ENCODE peak calls at places on chromosomes 5 and 9, in nine cellular contexts. T is neural crest cell, Z is fibroblast of lung, Q is uterus, G is GM12878, A is endothelial cell, M is fibroblast of mammary gland, I is GM13977, J is heart left ventricle. F is an unnamed sample.

GRCh38 chr5:39191216-39191615 is 28.1 kb downstream of the FYB1 start:
- DNase-seq in T (no peak), Z (no peak), Q (no peak), G (no peak), A (no peak), M (no peak), I (no peak), J (no peak), F (peak; percentile 41)

GRCh38 chr5:139384591-139385051 is 1.5 kb upstream of the SLC23A1 start:
- DNase-seq in T (no peak), Z (no peak), Q (no peak), G (no peak), A (no peak), M (no peak), I (no peak), J (no peak), F (no peak)

GRCh38 chr9:4084440-4084818 is 215.4 kb downstream of the GLIS3 start:
- DNase-seq in T (no peak), Z (peak; percentile 58), Q (peak; percentile 36), G (no peak), A (no peak), M (peak; percentile 55), I (no peak), J (peak; percentile 45), F (no peak)

GRCh38 chr9:88994820-88995180 is 3.5 kb downstream of the S1PR3 start:
- DNase-seq in T (no peak), Z (peak; percentile 71), Q (no peak), G (no peak), A (no peak), M (peak; percentile 72), I (no peak), J (no peak), F (no peak)

GRCh38 chr5:119220576-119221197 is 135.1 kb upstream of the TNFAIP8 start:
- DNase-seq in T (no peak), Z (no peak), Q (no peak), G (no peak), A (no peak), M (no peak), I (peak; percentile 45), J (no peak), F (no peak)

GRCh38 chr9:133843250-133843649 is 105.1 kb upstream of the SARDH start:
- DNase-seq in T (no peak), Z (no peak), Q (no peak), G (no peak), A (no peak), M (no peak), I (no peak), J (no peak), F (no peak)

GRCh38 chr9:129500166-129500862 is 120.6 kb downstream of the C9orf50 start:
- DNase-seq in T (peak; percentile 28), Z (peak; percentile 78), Q (peak; percentile 77), G (no peak), A (no peak), M (peak; percentile 33), I (no peak), J (peak; percentile 36), F (no peak)

GRCh38 chr5:158725223-158725825 is 374.4 kb downstream of the EBF1 start:
- DNase-seq in T (no peak), Z (no peak), Q (no peak), G (no peak), A (no peak), M (peak; percentile 53), I (no peak), J (no peak), F (no peak)

GRCh38 chr9:114908104-114908621 is 22.2 kb downstream of the TNFSF8 start:
- DNase-seq in T (no peak), Z (peak; percentile 63), Q (no peak), G (no peak), A (no peak), M (peak; percentile 8), I (no peak), J (no peak), F (peak; percentile 54)
- TF ChIP-seq CTCF in T (no peak), Z (no peak), Q (no peak), G (no peak), A (no peak), M (no peak), I (no peak), J (no peak), F (no peak)

GRCh38 chr5:178588769-178589168 is 1.4 kb downstream of the COL23A1 start:
- DNase-seq in T (no peak), Z (no peak), Q (no peak), G (no peak), A (no peak), M (no peak), I (no peak), J (no peak), F (no peak)

GRCh38 chr5:178587793-178588611 is 2.2 kb downstream of the COL23A1 start:
- DNase-seq in T (no peak), Z (no peak), Q (no peak), G (no peak), A (no peak), M (no peak), I (no peak), J (no peak), F (no peak)

GRCh38 chr5:178590141-178590923 is at the start of gene COL23A1:
- DNase-seq in T (peak; percentile 66), Z (peak; percentile 60), Q (peak; percentile 33), G (no peak), A (peak; percentile 73), M (peak; percentile 37), I (peak; percentile 72), J (peak; percentile 75), F (peak; percentile 65)

GRCh38 chr5:178590924-178591423 is 781 bp upstream of the COL23A1 start:
- DNase-seq in T (no peak), Z (peak; percentile 26), Q (no peak), G (no peak), A (no peak), M (no peak), I (no peak), J (no peak), F (no peak)

DNA sequence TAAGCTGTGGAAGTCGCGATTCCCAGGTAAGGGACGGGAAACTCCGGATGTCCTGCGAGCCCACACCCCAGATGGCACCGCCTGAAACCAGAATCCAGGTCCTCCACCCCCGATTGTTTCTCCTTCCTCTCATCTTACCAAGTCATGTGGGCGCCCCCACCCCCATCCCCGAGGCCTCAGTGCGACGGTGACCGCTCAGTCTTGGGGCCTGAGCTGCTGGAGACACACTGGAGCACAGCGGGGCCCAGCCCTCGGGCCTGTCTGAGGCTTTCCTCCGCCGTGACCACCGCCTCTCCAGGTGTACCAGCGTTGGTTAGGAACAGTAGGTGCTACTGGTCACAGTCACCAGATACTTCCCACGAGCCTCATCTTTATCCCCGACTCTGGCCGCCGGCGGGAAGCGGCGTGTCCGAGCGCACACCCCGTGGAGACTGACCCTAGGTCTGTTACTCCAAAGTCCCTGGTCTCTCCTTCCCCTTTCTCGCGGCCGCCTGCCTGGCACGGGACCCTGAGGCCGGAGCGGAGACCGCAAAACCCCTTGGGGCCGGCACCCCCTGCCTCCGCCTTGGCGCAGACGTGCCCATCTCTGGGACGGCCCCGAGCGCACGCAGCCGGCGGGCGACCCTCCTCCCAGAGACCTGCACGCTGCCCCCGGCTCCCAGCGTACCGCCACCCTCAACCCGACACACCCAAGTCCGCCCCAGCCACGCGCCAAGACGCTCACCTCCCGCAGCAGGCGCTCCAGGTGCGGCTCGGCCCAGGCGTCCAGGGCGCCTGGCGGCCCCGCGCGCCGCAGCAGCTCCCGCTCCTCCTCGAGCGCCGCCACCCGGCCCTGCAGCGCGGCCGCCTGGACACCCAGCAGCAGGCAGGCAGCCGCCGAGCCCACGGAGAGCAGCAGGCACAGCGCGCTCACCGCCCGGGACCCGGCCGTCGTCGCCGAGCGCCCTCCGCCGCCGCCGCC is 733 bp downstream of the COL23A1 start:
- DNase-seq in T (peak; percentile 43), Z (peak; percentile 50), Q (no peak), G (no peak), A (peak; percentile 68), M (no peak), I (peak; percentile 47), J (no peak), F (peak; percentile 18)
- TF ChIP-seq CTCF in T (peak; percentile 37), Z (peak; percentile 1), Q (no peak), G (no peak), A (no peak), M (no peak), I (peak; percentile 15), J (no peak), F (no peak)

GRCh38 chr5:28017178-28017577 is 978.8 kb upstream of the CDH9 start:
- DNase-seq in T (no peak), Z (no peak), Q (no peak), G (no peak), A (no peak), M (no peak), I (no peak), J (no peak), F (no peak)

GRCh38 chr5:28012538-28012937 is 974.2 kb upstream of the CDH9 start:
- DNase-seq in T (no peak), Z (no peak), Q (no peak), G (no peak), A (no peak), M (no peak), I (no peak), J (no peak), F (no peak)

GRCh38 chr5:28009526-28010025 is 971.2 kb upstream of the CDH9 start:
- DNase-seq in T (no peak), Z (peak; percentile 7), Q (no peak), G (no peak), A (no peak), M (no peak), I (no peak), J (no peak), F (no peak)

DNA sequence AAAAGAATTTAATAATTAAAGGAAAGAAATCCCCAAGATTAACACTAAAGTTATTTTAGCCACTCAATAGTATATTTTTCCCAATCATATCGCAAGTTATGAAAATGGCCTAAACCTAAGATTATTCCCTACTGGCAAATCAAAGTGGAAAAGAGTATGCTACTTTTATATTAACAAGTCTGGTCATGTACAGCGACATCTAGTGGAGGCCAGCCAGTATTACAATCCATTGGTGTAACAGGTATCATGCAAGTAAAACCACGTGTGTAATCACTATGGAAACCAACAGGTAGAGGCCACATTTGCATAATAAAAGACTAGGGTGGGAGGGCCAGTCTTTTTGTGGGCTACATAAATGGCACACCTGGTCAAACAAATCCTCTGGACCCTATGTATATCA is 976.4 kb upstream of the CDH9 start:
- DNase-seq in T (no peak), Z (no peak), Q (no peak), G (no peak), A (no peak), M (peak; percentile 6), I (no peak), J (no peak), F (peak; percentile 27)
- TF ChIP-seq CTCF in T (peak; percentile 48), Z (peak; percentile 20), Q (no peak), G (peak; percentile 58), A (peak; percentile 69), M (peak; percentile 36), I (peak; percentile 51), J (no peak), F (peak; percentile 57)

GRCh38 chr9:81108391-81108790 is 581.0 kb downstream of the TLE1 start:
- DNase-seq in T (no peak), Z (peak; percentile 40), Q (no peak), G (no peak), A (no peak), M (no peak), I (no peak), J (no peak), F (no peak)

GRCh38 chr9:81113408-81114124 is 575.8 kb downstream of the TLE1 start:
- DNase-seq in T (no peak), Z (peak; percentile 46), Q (no peak), G (no peak), A (no peak), M (no peak), I (no peak), J (no peak), F (no peak)

GRCh38 chr9:81108821-81109220 is 580.5 kb downstream of the TLE1 start:
- DNase-seq in T (no peak), Z (no peak), Q (no peak), G (no peak), A (no peak), M (no peak), I (no peak), J (no peak), F (no peak)

GRCh38 chr9:81116340-81117207 is 572.8 kb downstream of the TLE1 start:
- DNase-seq in T (no peak), Z (no peak), Q (no peak), G (no peak), A (no peak), M (no peak), I (no peak), J (no peak), F (no peak)

DNA sequence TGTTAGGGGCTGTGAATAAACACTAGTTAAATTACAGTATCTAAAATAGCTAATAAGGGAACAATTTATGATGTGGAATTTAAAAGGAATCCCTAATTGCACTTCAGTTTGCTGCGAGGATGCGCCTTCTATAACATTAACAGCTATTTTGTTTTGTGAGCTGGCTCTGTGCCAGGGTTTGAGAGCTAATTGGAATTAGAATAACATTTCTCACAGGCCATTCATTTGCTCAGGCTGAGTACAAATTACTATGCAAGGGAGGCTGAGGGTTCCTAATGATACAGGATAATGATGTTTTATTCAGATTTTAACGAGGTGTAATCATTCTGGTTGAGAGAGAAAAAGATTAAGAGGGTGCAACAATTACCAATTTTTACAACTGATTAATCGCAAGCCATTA is 576.7 kb downstream of the TLE1 start:
- DNase-seq in T (no peak), Z (no peak), Q (no peak), G (no peak), A (no peak), M (no peak), I (no peak), J (no peak), F (no peak)
- TF ChIP-seq CTCF in T (no peak), Z (no peak), Q (no peak), G (no peak), A (no peak), M (no peak), I (no peak), J (no peak), F (no peak)

F was measured in activated CD8-positive, alpha-beta T cell treated with anti-CD3 and anti-CD28 coated beads for 36 hours.